ENCODE peak calls at places on chromosomes 16 and 17, in eight cellular contexts. One of them, this sample, is unnamed.

GRCh38 chr17:82263641-82264040 is 9.9 kb downstream of the CSNK1D start:
- ATAC-seq in heart right ventricle: no peak
- ATAC-seq in esophagus mucosa: no peak
- ATAC-seq in T-cell: no peak
- ATAC-seq in activated T-cell treated with anti-CD3 and anti-CD28 coated beads, Interleukin-2, amount 50 U/mL, for 4 hours: no peak
- ATAC-seq in K562: no peak
- ATAC-seq in lower lobe of right lung: peak; percentile 36
- ATAC-seq in T-helper 17 cell: no peak
- ATAC-seq in this sample: no peak

GRCh38 chr16:22034503-22034902 is 26.6 kb downstream of the MOSMO start:
- ATAC-seq in heart right ventricle: no peak
- ATAC-seq in esophagus mucosa: no peak
- ATAC-seq in T-cell: no peak
- ATAC-seq in activated T-cell treated with anti-CD3 and anti-CD28 coated beads, Interleukin-2, amount 50 U/mL, for 4 hours: no peak
- ATAC-seq in K562: no peak
- ATAC-seq in lower lobe of right lung: no peak
- ATAC-seq in T-helper 17 cell: no peak
- ATAC-seq in this sample: no peak

GRCh38 chr17:393806-394717 is 41.5 kb upstream of the RPH3AL start:
- ATAC-seq in heart right ventricle: peak; percentile 44
- ATAC-seq in esophagus mucosa: peak; percentile 28
- ATAC-seq in T-cell: no peak
- ATAC-seq in activated T-cell treated with anti-CD3 and anti-CD28 coated beads, Interleukin-2, amount 50 U/mL, for 4 hours: no peak
- ATAC-seq in K562: no peak
- ATAC-seq in lower lobe of right lung: peak; percentile 48
- ATAC-seq in T-helper 17 cell: no peak
- ATAC-seq in this sample: no peak

GRCh38 chr16:55656695-55657092 is 906 bp downstream of the SLC6A2 start:
- ATAC-seq in heart right ventricle: no peak
- ATAC-seq in esophagus mucosa: no peak
- ATAC-seq in T-cell: no peak
- ATAC-seq in activated T-cell treated with anti-CD3 and anti-CD28 coated beads, Interleukin-2, amount 50 U/mL, for 4 hours: no peak
- ATAC-seq in K562: no peak
- ATAC-seq in lower lobe of right lung: no peak
- ATAC-seq in T-helper 17 cell: no peak
- ATAC-seq in this sample: no peak

GRCh38 chr16:85082553-85083050 is 29.7 kb downstream of the CIBAR2 start:
- ATAC-seq in heart right ventricle: no peak
- ATAC-seq in esophagus mucosa: peak; percentile 24
- ATAC-seq in T-cell: peak; percentile 35
- ATAC-seq in activated T-cell treated with anti-CD3 and anti-CD28 coated beads, Interleukin-2, amount 50 U/mL, for 4 hours: no peak
- ATAC-seq in K562: peak; percentile 10
- ATAC-seq in lower lobe of right lung: peak; percentile 68
- ATAC-seq in T-helper 17 cell: no peak
- ATAC-seq in this sample: peak; percentile 63

GRCh38 chr17:1109606-1110523 is 69.9 kb downstream of the ABR start:
- ATAC-seq in heart right ventricle: peak; percentile 2
- ATAC-seq in esophagus mucosa: peak; percentile 5
- ATAC-seq in T-cell: peak; percentile 44
- ATAC-seq in activated T-cell treated with anti-CD3 and anti-CD28 coated beads, Interleukin-2, amount 50 U/mL, for 4 hours: peak; percentile 44
- ATAC-seq in K562: no peak
- ATAC-seq in lower lobe of right lung: peak; percentile 3
- ATAC-seq in T-helper 17 cell: peak; percentile 49
- ATAC-seq in this sample: peak; percentile 39

GRCh38 chr17:5516060-5516792 is 29.9 kb downstream of the MIS12 start:
- ATAC-seq in heart right ventricle: no peak
- ATAC-seq in esophagus mucosa: peak; percentile 36
- ATAC-seq in T-cell: no peak
- ATAC-seq in activated T-cell treated with anti-CD3 and anti-CD28 coated beads, Interleukin-2, amount 50 U/mL, for 4 hours: no peak
- ATAC-seq in K562: no peak
- ATAC-seq in lower lobe of right lung: no peak
- ATAC-seq in T-helper 17 cell: no peak
- ATAC-seq in this sample: no peak

GRCh38 chr16:56195151-56195550 is 3.9 kb downstream of the GNAO1 start:
- ATAC-seq in heart right ventricle: no peak
- ATAC-seq in esophagus mucosa: no peak
- ATAC-seq in T-cell: no peak
- ATAC-seq in activated T-cell treated with anti-CD3 and anti-CD28 coated beads, Interleukin-2, amount 50 U/mL, for 4 hours: no peak
- ATAC-seq in K562: no peak
- ATAC-seq in lower lobe of right lung: no peak
- ATAC-seq in T-helper 17 cell: no peak
- ATAC-seq in this sample: no peak